ENCODE peak calls at places on chromosomes 2 and 18, in six cellular contexts. One of them, this sample, is unnamed.
A peak's percentile ranks its signal among the peaks of the same experiment; 100 is the strongest.

GRCh38 chr2:20573611-20574422 is 77.1 kb downstream of the HS1BP3 start:
- DNase-seq in HepG2: no peak
- DNase-seq in H1: no peak
- DNase-seq in K562: no peak
- DNase-seq in HCT116: no peak
- DNase-seq in GM12878: no peak
- DNase-seq in this sample: no peak

GRCh38 chr18:49364821-49365220 is 95.6 kb downstream of the DYM start:
- DNase-seq in HepG2: no peak
- DNase-seq in H1: no peak
- DNase-seq in K562: no peak
- DNase-seq in HCT116: no peak
- DNase-seq in GM12878: no peak
- DNase-seq in this sample: no peak

GRCh38 chr18:58525517-58525916 is 103.4 kb downstream of the ALPK2 start:
- DNase-seq in HepG2: no peak
- DNase-seq in H1: no peak
- DNase-seq in K562: no peak
- DNase-seq in HCT116: no peak
- DNase-seq in GM12878: peak; percentile 65
- DNase-seq in this sample: no peak

GRCh38 chr2:201420442-201421113 is 30.7 kb downstream of the TRAK2 start:
- DNase-seq in HepG2: no peak
- DNase-seq in H1: no peak
- DNase-seq in K562: no peak
- DNase-seq in HCT116: no peak
- DNase-seq in GM12878: no peak
- DNase-seq in this sample: no peak

GRCh38 chr2:184597571-184597980 is 753 bp upstream of the ZNF804A start:
- DNase-seq in HepG2: no peak
- DNase-seq in H1: peak; percentile 15
- DNase-seq in K562: no peak
- DNase-seq in HCT116: peak; percentile 26
- DNase-seq in GM12878: no peak
- DNase-seq in this sample: no peak

GRCh38 chr2:11175293-11175795 is 20.1 kb downstream of the SLC66A3 start:
- DNase-seq in HepG2: no peak
- DNase-seq in H1: no peak
- DNase-seq in K562: no peak
- DNase-seq in HCT116: no peak
- DNase-seq in GM12878: no peak
- DNase-seq in this sample: no peak

GRCh38 chr2:233915133-233915532 is 2.0 kb upstream of the TRPM8 start:
- DNase-seq in HepG2: no peak
- DNase-seq in H1: no peak
- DNase-seq in K562: no peak
- DNase-seq in HCT116: no peak
- DNase-seq in GM12878: no peak
- DNase-seq in this sample: no peak

GRCh38 chr2:237870126-237870525 is 10.7 kb downstream of the RAMP1 start:
- DNase-seq in HepG2: no peak
- DNase-seq in H1: no peak
- DNase-seq in K562: no peak
- DNase-seq in HCT116: no peak
- DNase-seq in GM12878: no peak
- DNase-seq in this sample: no peak

GRCh38 chr2:207782238-207783030 is 12.7 kb upstream of the FZD5 start:
- DNase-seq in HepG2: peak; percentile 92
- DNase-seq in H1: no peak
- DNase-seq in K562: no peak
- DNase-seq in HCT116: no peak
- DNase-seq in GM12878: no peak
- DNase-seq in this sample: no peak

GRCh38 chr2:159300586-159300985 is 14.1 kb upstream of the WDSUB1 start:
- DNase-seq in HepG2: no peak
- DNase-seq in H1: no peak
- DNase-seq in K562: no peak
- DNase-seq in HCT116: no peak
- DNase-seq in GM12878: no peak
- DNase-seq in this sample: no peak

GRCh38 chr2:167783266-167784070 is 463.9 kb downstream of the STK39 start:
- DNase-seq in HepG2: no peak
- DNase-seq in H1: no peak
- DNase-seq in K562: no peak
- DNase-seq in HCT116: no peak
- DNase-seq in GM12878: no peak
- DNase-seq in this sample: no peak

GRCh38 chr2:120749506-120750431 is 14.1 kb downstream of the GLI2 start:
- DNase-seq in HepG2: no peak
- DNase-seq in H1: no peak
- DNase-seq in K562: no peak
- DNase-seq in HCT116: no peak
- DNase-seq in GM12878: no peak
- DNase-seq in this sample: no peak

GRCh38 chr18:9335255-9336045 is 877 bp downstream of the TWSG1 start:
- DNase-seq in HepG2: no peak
- DNase-seq in H1: no peak
- DNase-seq in K562: no peak
- DNase-seq in HCT116: no peak
- DNase-seq in GM12878: no peak
- DNase-seq in this sample: no peak
- TF ChIP-seq ZNF274 in HepG2: no peak
- TF ChIP-seq ZNF274 in H1: no peak
- TF ChIP-seq ZNF274 in K562: no peak
- TF ChIP-seq ZNF274 in HCT116: no peak
- TF ChIP-seq ZNF274 in GM12878: no peak
- TF ChIP-seq ZNF274 in this sample: no peak

DNA sequence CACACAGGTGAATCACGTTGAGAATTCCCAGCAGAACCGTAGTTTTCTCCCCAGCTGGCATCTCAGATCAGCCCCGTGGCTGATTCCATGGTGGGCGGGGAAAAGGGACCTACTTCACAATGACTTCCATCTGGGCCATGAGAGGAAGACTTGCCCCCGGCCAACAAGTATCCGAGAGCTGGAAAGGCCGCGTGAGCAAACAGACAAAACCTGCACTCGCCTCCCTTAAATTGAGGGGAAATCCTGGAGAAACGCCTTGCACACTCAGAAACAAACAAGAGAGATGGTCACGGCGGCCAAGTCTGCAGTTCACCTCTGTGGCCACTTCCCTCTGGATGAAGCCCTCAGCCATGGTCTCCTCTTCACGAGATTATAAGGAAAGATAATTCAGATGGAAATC is 39.5 kb upstream of the TPO start:
- DNase-seq in HepG2: no peak
- DNase-seq in H1: no peak
- DNase-seq in K562: no peak
- DNase-seq in HCT116: no peak
- DNase-seq in GM12878: no peak
- DNase-seq in this sample: no peak
- H3K4me3 ChIP-seq in HepG2: no peak overlapping the region
- H3K4me3 ChIP-seq in H1: no peak overlapping the region
- H3K4me3 ChIP-seq in K562: no peak overlapping the region
- H3K4me3 ChIP-seq in HCT116: no peak overlapping the region
- H3K4me3 ChIP-seq in GM12878: no peak overlapping the region
- H3K4me3 ChIP-seq in this sample: no peak overlapping the region

DNA sequence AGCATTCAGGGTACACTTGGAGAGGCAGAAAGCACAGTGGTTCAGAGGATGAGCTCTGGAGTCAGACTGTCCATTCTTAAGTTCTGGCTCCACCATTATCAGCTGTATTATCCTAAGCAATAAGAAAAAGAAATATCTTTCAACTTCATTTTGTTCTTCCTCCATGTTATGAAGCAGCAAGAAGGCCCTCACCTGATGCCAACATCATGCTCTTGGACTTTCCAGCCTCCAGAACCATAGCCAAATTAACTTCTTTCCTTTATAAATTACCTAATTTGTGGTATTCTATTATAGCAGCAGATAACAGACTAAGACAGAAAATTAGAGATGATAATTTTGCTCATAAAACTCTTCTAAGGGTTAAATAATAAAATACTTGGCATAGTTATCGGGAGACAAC is 137.1 kb downstream of the RBMS1 start:
- DNase-seq in HepG2: no peak
- DNase-seq in H1: no peak
- DNase-seq in K562: no peak
- DNase-seq in HCT116: no peak
- DNase-seq in GM12878: no peak
- DNase-seq in this sample: no peak
- H3K4me1 ChIP-seq in HepG2: no peaks in the 10 kb centered on the region
- H3K4me1 ChIP-seq in H1: peaks cover 3% of the 10 kb centered on the region
- H3K4me1 ChIP-seq in K562: no peaks in the 10 kb centered on the region
- H3K4me1 ChIP-seq in HCT116: no peaks in the 10 kb centered on the region
- H3K4me1 ChIP-seq in GM12878: no peaks in the 10 kb centered on the region
- H3K4me1 ChIP-seq in this sample: no peaks in the 10 kb centered on the region

GRCh38 chr18:22817844-22818243 is 115.3 kb upstream of the RBBP8 start:
- DNase-seq in HepG2: no peak
- DNase-seq in H1: no peak
- DNase-seq in K562: no peak
- DNase-seq in HCT116: no peak
- DNase-seq in GM12878: no peak
- DNase-seq in this sample: no peak

GRCh38 chr18:22816266-22817176 is 116.6 kb upstream of the RBBP8 start:
- DNase-seq in HepG2: peak; percentile 32
- DNase-seq in H1: no peak
- DNase-seq in K562: no peak
- DNase-seq in HCT116: no peak
- DNase-seq in GM12878: no peak
- DNase-seq in this sample: no peak

GRCh38 chr18:22814329-22814703 is 118.8 kb upstream of the RBBP8 start:
- DNase-seq in HepG2: no peak
- DNase-seq in H1: no peak
- DNase-seq in K562: no peak
- DNase-seq in HCT116: no peak
- DNase-seq in GM12878: no peak
- DNase-seq in this sample: no peak

DNA sequence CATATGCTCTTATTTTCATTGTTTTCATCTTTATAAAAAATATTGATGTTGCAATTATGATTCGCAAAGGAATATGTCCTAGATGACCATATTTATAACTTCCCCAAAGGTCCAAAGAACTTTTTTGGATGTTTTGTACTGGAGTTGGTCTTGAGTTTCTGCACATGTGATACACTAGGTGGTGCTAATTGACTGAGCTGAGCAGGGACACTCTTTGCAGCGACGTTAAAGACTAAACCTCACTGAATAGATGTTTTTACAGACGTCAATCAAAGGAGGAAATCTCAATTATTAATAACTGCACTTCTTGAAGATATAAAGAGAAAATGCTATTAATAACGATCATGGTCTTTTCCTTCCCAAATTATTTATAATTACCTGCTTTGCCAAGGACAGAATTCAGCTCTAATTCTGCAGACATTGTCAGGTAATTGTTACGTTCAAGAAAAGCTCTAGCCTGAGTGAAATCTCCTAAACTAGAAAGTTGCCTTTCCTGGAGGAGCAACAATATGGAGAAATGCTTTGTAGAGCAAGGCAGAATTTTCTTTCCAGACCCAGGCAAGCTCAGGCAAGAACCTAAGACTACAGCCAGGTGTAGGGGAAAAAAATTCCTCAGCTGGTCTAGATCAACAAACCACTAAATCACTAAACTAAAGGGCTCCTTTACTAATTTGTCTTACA is 119.3 kb upstream of the RBBP8 start:
- DNase-seq in HepG2: peak; percentile 21
- DNase-seq in H1: no peak
- DNase-seq in K562: peak; percentile 23
- DNase-seq in HCT116: no peak
- DNase-seq in GM12878: no peak
- DNase-seq in this sample: no peak
- TF ChIP-seq ZNF274 in HepG2: no peak
- TF ChIP-seq ZNF274 in H1: no peak
- TF ChIP-seq ZNF274 in K562: no peak
- TF ChIP-seq ZNF274 in HCT116: no peak
- TF ChIP-seq ZNF274 in GM12878: no peak
- TF ChIP-seq ZNF274 in this sample: no peak

DNA sequence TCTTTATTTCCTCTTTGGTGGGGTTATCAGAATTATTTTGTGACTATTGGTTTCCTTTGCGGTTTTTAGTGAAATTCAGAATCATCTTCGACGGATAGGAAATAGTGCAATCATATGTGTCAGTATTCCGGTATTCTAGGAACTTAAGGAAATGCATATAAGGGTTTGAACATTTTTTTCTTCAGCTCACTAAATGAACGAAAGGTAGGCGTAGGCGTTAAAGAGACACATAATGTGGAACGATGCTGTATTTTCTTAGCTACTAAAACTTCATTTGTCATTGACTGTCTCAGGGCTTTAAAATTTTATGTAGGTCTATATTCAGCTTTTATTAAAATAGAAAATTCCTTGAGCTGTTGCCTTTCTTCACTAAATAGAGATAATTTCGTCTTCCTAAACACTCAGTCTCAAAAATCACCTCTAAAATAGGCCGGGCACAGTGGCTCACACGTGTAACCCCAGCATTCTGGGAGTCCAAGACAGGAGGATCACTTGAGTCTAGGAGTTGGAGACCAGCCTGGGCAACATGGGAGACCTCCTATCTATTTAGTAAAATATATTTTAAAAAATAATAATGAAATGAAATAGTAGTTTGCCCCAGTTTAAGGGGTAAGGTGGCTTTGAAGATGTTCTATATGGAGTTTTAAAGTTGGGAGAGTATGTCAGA is 1.5 kb upstream of the YES1 start:
- DNase-seq in HepG2: no peak
- DNase-seq in H1: no peak
- DNase-seq in K562: no peak
- DNase-seq in HCT116: no peak
- DNase-seq in GM12878: no peak
- DNase-seq in this sample: no peak
- H3K4me3 ChIP-seq in HepG2: peak overlapping the region; percentile 99
- H3K4me3 ChIP-seq in H1: peak overlapping the region; percentile 92
- H3K4me3 ChIP-seq in K562: peak overlapping the region; percentile 90
- H3K4me3 ChIP-seq in HCT116: peak overlapping the region; percentile 91
- H3K4me3 ChIP-seq in GM12878: peak overlapping the region; percentile 67
- H3K4me3 ChIP-seq in this sample: peak overlapping the region; percentile 77

This sample was measured in NT2/D1.